ENCODE peak calls at places on chromosomes 7 and 10, in six cellular contexts. P, B, V, M, G and H are unnamed samples.

GRCh38 chr7:7228472-7228871 is 46.1 kb downstream of the C1GALT1 start:
- DNase-seq in P (no peak), B (no peak), V (no peak), M (no peak), G (no peak), H (peak)

GRCh38 chr10:78927257-78927995 is 141.3 kb upstream of the ZMIZ1 start:
- DNase-seq in P (no peak), B (no peak), V (no peak), M (no peak), G (no peak), H (no peak)

GRCh38 chr10:104766341-104766740 is 125.3 kb downstream of the SORCS3 start:
- DNase-seq in P (no peak), B (peak), V (no peak), M (peak), G (no peak), H (no peak)

GRCh38 chr7:139648941-139649425 is 125.5 kb downstream of the CLEC2L start:
- DNase-seq in P (peak), B (no peak), V (peak), M (peak), G (no peak), H (no peak)

GRCh38 chr10:93465806-93466675 is 16.1 kb downstream of the MYOF start:
- DNase-seq in P (peak), B (peak), V (peak), M (peak), G (peak), H (peak)

GRCh38 chr10:44132361-44133289 is 252.3 kb downstream of the CXCL12 start:
- DNase-seq in P (no peak), B (no peak), V (no peak), M (no peak), G (no peak), H (no peak)

GRCh38 chr10:6729967-6730366 is 149.9 kb upstream of the PRKCQ start:
- DNase-seq in P (no peak), B (no peak), V (no peak), M (no peak), G (no peak), H (peak)

GRCh38 chr10:130636303-130636702 is 500.1 kb downstream of the GLRX3 start:
- DNase-seq in P (no peak), B (no peak), V (no peak), M (no peak), G (no peak), H (no peak)

GRCh38 chr10:1004294-1004693 is 16.1 kb downstream of the GTPBP4 start:
- DNase-seq in P (no peak), B (no peak), V (no peak), M (no peak), G (no peak), H (no peak)

GRCh38 chr7:116113310-116113709 is 82.7 kb upstream of the TFEC start:
- DNase-seq in P (no peak), B (no peak), V (no peak), M (no peak), G (no peak), H (no peak)

GRCh38 chr7:138116156-138116555 is 39.9 kb downstream of the AKR1D1 start:
- DNase-seq in P (no peak), B (peak), V (no peak), M (peak), G (no peak), H (peak)

GRCh38 chr10:5447071-5447470 is 34.7 kb downstream of the NET1 start:
- DNase-seq in P (no peak), B (no peak), V (no peak), M (no peak), G (no peak), H (no peak)

GRCh38 chr7:119720541-119720940 is 552.4 kb upstream of the KCND2 start:
- DNase-seq in P (no peak), B (peak), V (no peak), M (peak), G (no peak), H (peak)

GRCh38 chr10:116071453-116072148 is 201.4 kb downstream of the GFRA1 start:
- DNase-seq in P (no peak), B (no peak), V (no peak), M (no peak), G (no peak), H (no peak)

GRCh38 chr10:96244354-96244753 is 27.0 kb downstream of the BLNK start:
- DNase-seq in P (no peak), B (no peak), V (peak), M (no peak), G (no peak), H (no peak)

GRCh38 chr10:100148353-100149211 is 37.2 kb downstream of the ERLIN1 start:
- DNase-seq in P (no peak), B (peak), V (no peak), M (peak), G (no peak), H (peak)

GRCh38 chr7:113784317-113784716 is 134.5 kb downstream of the PPP1R3A start:
- DNase-seq in P (no peak), B (no peak), V (no peak), M (no peak), G (no peak), H (no peak)

GRCh38 chr10:49365675-49366415 is 30.0 kb downstream of the DRGX start:
- DNase-seq in P (no peak), B (no peak), V (no peak), M (no peak), G (no peak), H (no peak)

GRCh38 chr7:70512144-70512543 is 619.8 kb upstream of the GALNT17 start:
- DNase-seq in P (no peak), B (no peak), V (no peak), M (no peak), G (no peak), H (no peak)

GRCh38 chr7:147400221-147400689 is 1190.3 kb upstream of the C7orf33 start:
- DNase-seq in P (no peak), B (peak), V (no peak), M (peak), G (no peak), H (no peak)

GRCh38 chr7:245574-246295 is 44.2 kb upstream of the FOXL3 start:
- DNase-seq in P (no peak), B (no peak), V (no peak), M (no peak), G (no peak), H (no peak)

GRCh38 chr7:77866370-77866769 is 67.8 kb downstream of the PHTF2 start:
- DNase-seq in P (no peak), B (no peak), V (no peak), M (no peak), G (no peak), H (peak)

GRCh38 chr10:18976681-18977251 is 71.8 kb upstream of the MALRD1 start:
- DNase-seq in P (no peak), B (no peak), V (no peak), M (no peak), G (no peak), H (no peak)

GRCh38 chr7:80478683-80479082 is 33.2 kb downstream of the GNAT3 start:
- DNase-seq in P (no peak), B (peak), V (no peak), M (peak), G (no peak), H (peak)

GRCh38 chr7:73978681-73979563 is 49.1 kb upstream of the ELN start:
- DNase-seq in P (peak), B (no peak), V (peak), M (no peak), G (no peak), H (peak)

GRCh38 chr7:12207046-12207445 is 4.0 kb upstream of the TMEM106B start:
- DNase-seq in P (no peak), B (no peak), V (no peak), M (no peak), G (no peak), H (no peak)

GRCh38 chr7:37372750-37373149 is 75.9 kb downstream of the ELMO1 start:
- DNase-seq in P (no peak), B (no peak), V (no peak), M (no peak), G (no peak), H (no peak)

GRCh38 chr10:121886997-121887622 is 40.7 kb downstream of the ATE1 start:
- DNase-seq in P (peak), B (no peak), V (peak), M (peak), G (no peak), H (peak)

GRCh38 chr10:25694206-25694933 is 239.7 kb upstream of the MYO3A start:
- DNase-seq in P (no peak), B (no peak), V (no peak), M (no peak), G (no peak), H (no peak)

GRCh38 chr10:126803394-126803793 is 101.8 kb upstream of the DOCK1 start:
- DNase-seq in P (no peak), B (no peak), V (no peak), M (no peak), G (no peak), H (no peak)

GRCh38 chr7:74606101-74606908 is 51.2 kb upstream of the GTF2I start:
- DNase-seq in P (peak), B (no peak), V (peak), M (no peak), G (peak), H (peak)

GRCh38 chr7:132455306-132455705 is 121.0 kb downstream of the PLXNA4 start:
- DNase-seq in P (no peak), B (no peak), V (no peak), M (no peak), G (no peak), H (no peak)

GRCh38 chr10:68330852-68331454 is 911 bp upstream of the HNRNPH3 start:
- DNase-seq in P (peak), B (no peak), V (peak), M (no peak), G (peak), H (peak)

GRCh38 chr10:112539340-112539739 is 92.3 kb downstream of the VTI1A start:
- DNase-seq in P (no peak), B (no peak), V (no peak), M (no peak), G (no peak), H (no peak)
- H3K4me3 ChIP-seq in P (no peak), B (no peak), V (no peak), M (no peak), G (no peak), H (no peak)

DNA sequence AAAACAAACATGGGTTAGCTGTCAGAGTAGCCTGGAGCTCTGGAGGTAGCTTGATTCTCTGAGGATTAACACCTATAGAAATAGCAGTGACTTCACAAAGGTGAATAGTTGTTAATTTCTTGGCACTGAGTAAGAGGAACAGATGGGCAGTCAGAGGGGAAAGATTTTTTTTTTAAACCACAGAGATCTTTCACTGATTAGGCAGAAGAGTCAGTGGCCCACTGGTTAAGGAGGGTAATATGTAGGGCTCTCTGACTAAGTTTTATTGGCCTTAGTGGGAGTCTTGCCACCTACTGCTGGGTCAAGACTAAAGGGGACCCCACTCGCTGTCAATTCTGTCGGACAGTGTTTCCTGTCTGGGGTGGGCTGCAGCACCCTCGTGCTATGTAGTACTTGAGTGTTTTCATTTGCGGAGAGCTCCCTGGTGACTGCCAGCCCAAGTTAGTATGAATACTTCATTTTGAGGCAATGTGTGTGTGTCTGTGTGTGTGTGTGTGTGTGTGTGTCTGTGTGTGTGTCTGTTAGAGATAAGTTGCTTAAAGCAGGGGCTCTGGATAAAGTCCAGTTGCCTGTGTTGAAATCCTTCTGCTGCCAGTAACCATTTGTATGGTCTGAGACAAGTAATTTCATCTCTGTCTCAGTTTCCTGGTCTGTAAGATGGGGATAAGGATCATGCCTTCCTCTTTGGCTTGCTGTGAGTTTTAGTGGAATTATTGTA is 145.2 kb downstream of the ARID5B start:
- DNase-seq in P (no peak), B (peak), V (no peak), M (peak), G (no peak), H (peak)
- H3K4me3 ChIP-seq in P (no peak), B (no peak), V (no peak), M (no peak), G (no peak), H (peak)

DNA sequence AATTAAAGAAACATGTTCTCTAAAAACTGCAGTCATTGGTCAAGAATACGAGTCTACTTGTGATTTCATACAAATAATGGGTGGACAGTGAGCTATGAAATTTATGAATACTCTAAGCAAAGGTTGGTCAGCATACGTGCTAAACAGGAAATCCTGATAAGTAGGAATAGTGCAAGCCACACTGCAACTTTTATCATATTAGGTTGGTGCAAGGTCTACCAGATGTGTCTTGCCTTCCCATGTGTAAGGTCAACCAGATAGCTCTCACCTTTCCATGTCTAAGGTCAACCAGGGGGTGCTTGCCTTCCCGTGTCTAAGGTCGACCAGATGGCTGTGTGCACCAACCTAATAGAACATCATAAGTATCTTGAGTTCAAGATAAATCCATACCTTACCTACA is 2.0 kb upstream of the ITGB1 start:
- DNase-seq in P (no peak), B (no peak), V (no peak), M (no peak), G (no peak), H (no peak)
- H3K4me3 ChIP-seq in P (no peak), B (peak), V (no peak), M (peak), G (no peak), H (peak)

DNA sequence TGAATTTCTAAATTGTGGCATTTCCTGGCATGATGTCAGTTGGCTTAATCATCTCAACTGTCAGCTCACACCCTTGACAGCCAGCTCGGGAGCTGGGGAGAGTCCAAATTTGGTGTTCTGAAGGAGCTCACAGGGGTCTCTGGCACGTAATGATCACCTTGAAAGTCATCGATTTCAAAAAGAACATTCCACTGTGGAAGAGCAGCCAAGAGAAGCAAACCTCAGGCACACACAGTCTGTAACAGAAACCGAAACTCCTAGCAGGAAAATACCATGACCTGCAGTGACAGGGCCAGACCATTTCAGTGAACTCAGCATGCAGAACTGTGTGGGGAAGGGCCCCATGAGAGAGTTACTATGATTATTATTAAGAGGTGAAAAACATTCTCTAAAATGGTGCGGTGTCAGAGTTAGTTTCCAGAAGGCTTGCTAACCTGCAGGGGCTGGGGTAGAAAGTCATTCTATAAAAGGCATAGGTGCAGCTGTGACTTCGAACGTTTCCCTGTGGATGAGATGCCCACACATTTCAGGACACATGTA is 26.4 kb upstream of the KLF6 start:
- DNase-seq in P (no peak), B (peak), V (peak), M (peak), G (no peak), H (peak)
- H3K4me3 ChIP-seq in P (peak), B (no peak), V (no peak), M (no peak), G (no peak), H (peak)

GRCh38 chr10:50470798-50471582 is 152.8 kb downstream of the SGMS1 start:
- DNase-seq in P (no peak), B (peak), V (no peak), M (peak), G (no peak), H (peak)
- H3K4me3 ChIP-seq in P (no peak), B (no peak), V (no peak), M (no peak), G (no peak), H (no peak)